ENCODE peak calls at places on chromosomes 6 and 20, in six cellular contexts. One of them, this sample, is unnamed.
A peak's percentile ranks its signal among the peaks of the same experiment; 100 is the strongest.

GRCh38 chr6:80742481-80742880 is 636.0 kb downstream of the BCKDHB start:
- DNase-seq in GM12878: no peak
- DNase-seq in WTC11: no peak
- DNase-seq in HepG2: peak; percentile 1
- DNase-seq in HCT116: peak; percentile 35
- DNase-seq in H1: no peak
- DNase-seq in this sample: no peak

GRCh38 chr20:35135867-35136586 is 11.1 kb downstream of the EDEM2 start:
- DNase-seq in GM12878: no peak
- DNase-seq in WTC11: no peak
- DNase-seq in HepG2: no peak
- DNase-seq in HCT116: no peak
- DNase-seq in H1: no peak
- DNase-seq in this sample: no peak

GRCh38 chr20:15378151-15378550 is 1040.7 kb upstream of the FLRT3 start:
- DNase-seq in GM12878: no peak
- DNase-seq in WTC11: no peak
- DNase-seq in HepG2: no peak
- DNase-seq in HCT116: no peak
- DNase-seq in H1: no peak
- DNase-seq in this sample: no peak

GRCh38 chr20:17228624-17229061 is 1.8 kb downstream of the PCSK2 start:
- DNase-seq in GM12878: no peak
- DNase-seq in WTC11: peak; percentile 48
- DNase-seq in HepG2: no peak
- DNase-seq in HCT116: no peak
- DNase-seq in H1: no peak
- DNase-seq in this sample: no peak

GRCh38 chr20:44027686-44028340 is 113.2 kb downstream of the TOX2 start:
- DNase-seq in GM12878: no peak
- DNase-seq in WTC11: no peak
- DNase-seq in HepG2: no peak
- DNase-seq in HCT116: no peak
- DNase-seq in H1: no peak
- DNase-seq in this sample: no peak

GRCh38 chr6:121770943-121771342 is 335.5 kb downstream of the GJA1 start:
- DNase-seq in GM12878: no peak
- DNase-seq in WTC11: no peak
- DNase-seq in HepG2: no peak
- DNase-seq in HCT116: peak; percentile 24
- DNase-seq in H1: no peak
- DNase-seq in this sample: no peak

GRCh38 chr20:56418385-56418861 is 6.4 kb downstream of the CASS4 start:
- DNase-seq in GM12878: no peak
- DNase-seq in WTC11: no peak
- DNase-seq in HepG2: no peak
- DNase-seq in HCT116: no peak
- DNase-seq in H1: no peak
- DNase-seq in this sample: no peak

GRCh38 chr6:66605971-66606370 is 898.9 kb upstream of the EYS start:
- DNase-seq in GM12878: no peak
- DNase-seq in WTC11: no peak
- DNase-seq in HepG2: no peak
- DNase-seq in HCT116: no peak
- DNase-seq in H1: no peak
- DNase-seq in this sample: no peak

GRCh38 chr6:89887452-89888137 is 6.7 kb upstream of the GJA10 start:
- DNase-seq in GM12878: no peak
- DNase-seq in WTC11: no peak
- DNase-seq in HepG2: no peak
- DNase-seq in HCT116: no peak
- DNase-seq in H1: no peak
- DNase-seq in this sample: no peak

GRCh38 chr6:82017316-82017715 is 230.2 kb downstream of the IBTK start:
- DNase-seq in GM12878: no peak
- DNase-seq in WTC11: no peak
- DNase-seq in HepG2: peak; percentile 79
- DNase-seq in HCT116: peak; percentile 55
- DNase-seq in H1: no peak
- DNase-seq in this sample: no peak

GRCh38 chr20:2005831-2006426 is 12.1 kb upstream of the PDYN start:
- DNase-seq in GM12878: no peak
- DNase-seq in WTC11: peak; percentile 90
- DNase-seq in HepG2: peak; percentile 78
- DNase-seq in HCT116: peak; percentile 15
- DNase-seq in H1: peak; percentile 36
- DNase-seq in this sample: peak; percentile 55
- TF ChIP-seq ATF3 in GM12878: no peak
- TF ChIP-seq ATF3 in WTC11: no peak
- TF ChIP-seq ATF3 in HepG2: peak; percentile 88
- TF ChIP-seq ATF3 in HCT116: no peak
- TF ChIP-seq ATF3 in H1: no peak
- TF ChIP-seq ATF3 in this sample: no peak

GRCh38 chr6:169571123-169571962 is 130.5 kb downstream of the WDR27 start:
- DNase-seq in GM12878: no peak
- DNase-seq in WTC11: no peak
- DNase-seq in HepG2: peak; percentile 52
- DNase-seq in HCT116: no peak
- DNase-seq in H1: no peak
- DNase-seq in this sample: no peak
- TF ChIP-seq ATF3 in GM12878: no peak
- TF ChIP-seq ATF3 in WTC11: no peak
- TF ChIP-seq ATF3 in HepG2: no peak
- TF ChIP-seq ATF3 in HCT116: no peak
- TF ChIP-seq ATF3 in H1: no peak
- TF ChIP-seq ATF3 in this sample: no peak

GRCh38 chr6:35036059-35036827 is 104.9 kb downstream of the TCP11 start:
- DNase-seq in GM12878: no peak
- DNase-seq in WTC11: no peak
- DNase-seq in HepG2: no peak
- DNase-seq in HCT116: no peak
- DNase-seq in H1: no peak
- DNase-seq in this sample: no peak
- TF ChIP-seq ATF3 in GM12878: no peak
- TF ChIP-seq ATF3 in WTC11: no peak
- TF ChIP-seq ATF3 in HepG2: no peak
- TF ChIP-seq ATF3 in HCT116: no peak
- TF ChIP-seq ATF3 in H1: no peak
- TF ChIP-seq ATF3 in this sample: no peak

DNA sequence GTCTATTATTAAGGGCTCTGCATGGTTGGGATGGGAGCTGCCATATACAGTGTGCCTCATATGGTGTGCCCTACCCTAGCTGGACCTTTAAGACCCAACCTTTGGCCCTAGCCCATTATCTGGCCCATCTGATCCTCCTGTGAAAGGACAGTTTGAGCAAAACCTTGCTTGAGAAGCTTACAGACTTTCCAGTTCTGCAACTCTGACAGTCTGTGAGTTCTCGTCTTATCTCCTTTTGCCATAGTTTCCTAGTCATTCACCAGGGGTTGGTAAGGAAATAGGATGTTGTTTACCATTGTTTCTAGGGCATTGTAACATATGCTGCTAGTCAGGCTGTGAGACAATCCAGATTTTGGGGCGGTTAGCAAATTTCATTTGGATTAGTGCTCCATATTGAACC is 17.2 kb downstream of the CTNNBL1 start:
- DNase-seq in GM12878: no peak
- DNase-seq in WTC11: no peak
- DNase-seq in HepG2: no peak
- DNase-seq in HCT116: no peak
- DNase-seq in H1: no peak
- DNase-seq in this sample: peak; percentile 70
- TF ChIP-seq ATF3 in GM12878: no peak
- TF ChIP-seq ATF3 in WTC11: no peak
- TF ChIP-seq ATF3 in HepG2: no peak
- TF ChIP-seq ATF3 in HCT116: no peak
- TF ChIP-seq ATF3 in H1: no peak
- TF ChIP-seq ATF3 in this sample: no peak

DNA sequence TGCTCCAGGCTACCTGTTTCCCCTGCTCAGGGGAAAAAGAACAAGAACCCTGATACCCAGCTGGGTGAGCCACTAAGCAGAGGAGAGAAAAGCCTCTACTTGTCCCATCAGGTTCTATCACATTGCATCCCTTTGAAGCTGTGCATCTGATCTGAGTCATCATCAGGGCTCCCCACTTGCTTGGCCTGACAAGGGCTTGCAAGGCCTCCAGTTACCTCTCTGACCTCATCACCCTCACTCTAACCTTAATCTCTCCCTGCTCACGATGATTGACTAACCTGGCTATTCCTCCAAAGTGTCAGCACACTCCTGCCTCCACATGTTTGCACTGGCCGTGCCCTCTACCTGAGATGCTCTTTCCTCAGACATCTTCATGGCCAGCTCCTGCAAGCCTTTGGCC is 309.5 kb upstream of the CHD6 start:
- DNase-seq in GM12878: no peak
- DNase-seq in WTC11: no peak
- DNase-seq in HepG2: no peak
- DNase-seq in HCT116: no peak
- DNase-seq in H1: no peak
- DNase-seq in this sample: no peak
- TF ChIP-seq ATF3 in GM12878: no peak
- TF ChIP-seq ATF3 in WTC11: no peak
- TF ChIP-seq ATF3 in HepG2: no peak
- TF ChIP-seq ATF3 in HCT116: no peak
- TF ChIP-seq ATF3 in H1: no peak
- TF ChIP-seq ATF3 in this sample: no peak

GRCh38 chr6:30060634-30060981 is 457 bp upstream of the POLR1H start:
- DNase-seq in GM12878: no peak
- DNase-seq in WTC11: peak; percentile 15
- DNase-seq in HepG2: no peak
- DNase-seq in HCT116: no peak
- DNase-seq in H1: no peak
- DNase-seq in this sample: peak; percentile 49
- TF ChIP-seq ATF3 in GM12878: no peak
- TF ChIP-seq ATF3 in WTC11: no peak
- TF ChIP-seq ATF3 in HepG2: no peak
- TF ChIP-seq ATF3 in HCT116: no peak
- TF ChIP-seq ATF3 in H1: no peak
- TF ChIP-seq ATF3 in this sample: no peak

GRCh38 chr6:40733770-40734396 is 146.7 kb upstream of the LRFN2 start:
- DNase-seq in GM12878: no peak
- DNase-seq in WTC11: no peak
- DNase-seq in HepG2: no peak
- DNase-seq in HCT116: no peak
- DNase-seq in H1: no peak
- DNase-seq in this sample: no peak

GRCh38 chr6:40733290-40733689 is 146.1 kb upstream of the LRFN2 start:
- DNase-seq in GM12878: no peak
- DNase-seq in WTC11: no peak
- DNase-seq in HepG2: no peak
- DNase-seq in HCT116: no peak
- DNase-seq in H1: no peak
- DNase-seq in this sample: no peak

GRCh38 chr6:40734607-40735006 is 147.4 kb upstream of the LRFN2 start:
- DNase-seq in GM12878: no peak
- DNase-seq in WTC11: no peak
- DNase-seq in HepG2: no peak
- DNase-seq in HCT116: no peak
- DNase-seq in H1: no peak
- DNase-seq in this sample: no peak

GRCh38 chr6:40732878-40733277 is 145.7 kb upstream of the LRFN2 start:
- DNase-seq in GM12878: no peak
- DNase-seq in WTC11: no peak
- DNase-seq in HepG2: no peak
- DNase-seq in HCT116: no peak
- DNase-seq in H1: no peak
- DNase-seq in this sample: no peak

GRCh38 chr6:40735126-40735920 is 148.2 kb upstream of the LRFN2 start:
- DNase-seq in GM12878: no peak
- DNase-seq in WTC11: no peak
- DNase-seq in HepG2: no peak
- DNase-seq in HCT116: no peak
- DNase-seq in H1: no peak
- DNase-seq in this sample: no peak
- TF ChIP-seq ATF3 in GM12878: no peak
- TF ChIP-seq ATF3 in WTC11: no peak
- TF ChIP-seq ATF3 in HepG2: no peak
- TF ChIP-seq ATF3 in HCT116: no peak
- TF ChIP-seq ATF3 in H1: no peak
- TF ChIP-seq ATF3 in this sample: no peak

This sample was measured in K562.